ENCODE peak calls at places on chromosome 20, in four cellular contexts. C is GM13977, T is posterior cingulate gyrus, X is neural crest cell. W is an unnamed sample.

GRCh38 chr20:36460648-36461599 is 80.4 kb upstream of the MYL9 start:
- DNase-seq in X (peak), T (peak), C (peak), W (peak)

GRCh38 chr20:31712112-31712553 is 10.5 kb downstream of the BCL2L1 start:
- DNase-seq in X (no peak), C (no peak), T (no peak), W (no peak)

GRCh38 chr20:33578510-33578909 is 83.6 kb upstream of the C20orf144 start:
- DNase-seq in C (no peak), T (no peak), X (no peak), W (no peak)

GRCh38 chr20:13858496-13859270 is 73.9 kb downstream of the NDUFAF5 start:
- DNase-seq in T (no peak), C (no peak), X (no peak), W (no peak)

GRCh38 chr20:53839423-53840176 is 230.8 kb downstream of the BCAS1 start:
- DNase-seq in X (no peak), T (no peak), C (no peak), W (no peak)

GRCh38 chr20:62970307-62971210 is 18.1 kb downstream of the SLC17A9 start:
- DNase-seq in X (no peak), T (no peak), C (no peak), W (no peak)

GRCh38 chr20:44896583-44896982 is 11.1 kb downstream of the YWHAB start:
- DNase-seq in C (no peak), X (no peak), T (no peak), W (no peak)

GRCh38 chr20:49278817-49279676 is 1.2 kb upstream of the ZNFX1 start:
- DNase-seq in X (no peak), C (no peak), T (no peak), W (no peak)

GRCh38 chr20:46406986-46407670 is 713 bp upstream of the ELMO2 start:
- DNase-seq in T (peak), C (no peak), X (no peak), W (peak)

GRCh38 chr20:18263723-18264122 is 24.6 kb upstream of the ZNF133 start:
- DNase-seq in X (no peak), C (no peak), T (no peak), W (no peak)

GRCh38 chr20:15917333-15917732 is 655.9 kb downstream of the KIF16B start:
- DNase-seq in X (no peak), T (no peak), C (no peak), W (no peak)

GRCh38 chr20:22288957-22289356 is 295.4 kb downstream of the FOXA2 start:
- DNase-seq in T (no peak), X (no peak), C (no peak), W (no peak)